ENCODE peak calls at places on chromosome 21, in six cellular contexts. Y is HepG2, S is GM12892, G is K562, N is SK-N-SH, D is H1. K is an unnamed sample.

GRCh38 chr21:38443110-38443509 is 55.2 kb downstream of the ERG start:
- DNase-seq in Y (no peak), S (no peak), G (no peak), N (no peak), D (no peak), K (no peak)

GRCh38 chr21:37552496-37553399 is 186.2 kb downstream of the DYRK1A start:
- DNase-seq in Y (no peak), S (no peak), G (no peak), N (no peak), D (no peak), K (no peak)

GRCh38 chr21:45364464-45365185 is 40.3 kb upstream of the COL18A1 start:
- DNase-seq in Y (no peak), S (no peak), G (no peak), N (no peak), D (no peak), K (no peak)

GRCh38 chr21:44985441-44986401 is 45.9 kb downstream of the SLX9 start:
- DNase-seq in Y (no peak), S (no peak), G (no peak), N (peak; percentile 75), D (no peak), K (no peak)

GRCh38 chr21:36209626-36210171 is 53.1 kb downstream of the DOP1B start:
- DNase-seq in Y (peak; percentile 71), S (peak; percentile 23), G (peak; percentile 72), N (peak; percentile 39), D (peak; percentile 70), K (no peak)

GRCh38 chr21:46122241-46122671 is 24.3 kb downstream of the COL6A2 start:
- DNase-seq in Y (no peak), S (no peak), G (no peak), N (no peak), D (no peak), K (peak; percentile 13)

GRCh38 chr21:42061866-42062542 is 9.1 kb upstream of the UMODL1 start:
- DNase-seq in Y (no peak), S (no peak), G (no peak), N (no peak), D (no peak), K (peak; percentile 42)

GRCh38 chr21:45974073-45975016 is 7.2 kb upstream of the COL6A1 start:
- DNase-seq in Y (no peak), S (peak; percentile 54), G (peak; percentile 42), N (peak; percentile 75), D (peak; percentile 78), K (peak; percentile 32)

GRCh38 chr21:37435120-37435519 is 68.5 kb downstream of the DYRK1A start:
- DNase-seq in Y (no peak), S (no peak), G (peak; percentile 91), N (peak; percentile 70), D (no peak), K (no peak)

GRCh38 chr21:29077651-29078090 is 4.2 kb upstream of the CCT8 start:
- DNase-seq in Y (no peak), S (no peak), G (no peak), N (no peak), D (no peak), K (no peak)

DNA sequence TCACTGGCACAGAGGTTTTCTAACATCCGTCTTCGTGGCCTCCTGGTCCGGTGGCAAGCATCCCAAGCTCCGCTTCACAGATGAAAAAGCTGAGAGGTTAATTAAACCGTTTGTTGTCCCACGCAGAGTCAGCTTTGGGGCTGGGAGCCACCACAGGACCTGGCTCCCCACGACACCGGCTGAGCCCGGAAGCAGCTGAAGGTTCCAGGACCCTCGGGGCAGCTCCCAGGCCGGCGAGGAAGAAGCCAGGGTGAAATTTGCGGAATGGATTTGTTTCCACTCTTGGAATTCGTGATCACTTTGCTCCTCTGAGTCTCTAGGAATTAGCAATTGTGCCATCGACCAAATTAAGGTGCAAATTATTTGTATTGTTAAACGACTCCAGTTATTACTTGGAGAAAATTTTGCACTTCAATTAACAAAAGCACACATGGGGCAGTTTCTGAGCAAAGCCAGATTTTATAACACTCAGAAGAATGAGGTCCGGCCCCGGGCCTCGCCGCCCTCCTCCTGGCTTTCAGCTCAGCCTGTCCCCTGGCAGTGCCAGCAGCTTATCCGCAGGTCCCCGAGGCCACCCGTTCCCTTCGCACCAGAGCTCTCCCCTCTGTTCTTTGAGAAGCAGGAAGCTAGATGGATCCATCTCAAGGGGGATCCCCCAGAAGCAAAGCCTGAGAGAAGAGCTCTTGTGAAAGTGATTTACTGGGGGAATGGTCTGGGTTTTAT is 69.1 kb downstream of the SIK1 start:
- DNase-seq in Y (no peak), S (no peak), G (no peak), N (no peak), D (no peak), K (no peak)
- TF ChIP-seq POLR2AphosphoS5 in Y (no peak), S (no peak), G (no peak), N (no peak), D (no peak), K (no peak)

GRCh38 chr21:32412998-32413504 is 545 bp downstream of the EVA1C start:
- DNase-seq in Y (no peak), S (no peak), G (no peak), N (no peak), D (no peak), K (no peak)
- TF ChIP-seq TAF1 in Y (no peak), S (no peak), G (no peak), N (no peak), D (no peak), K (no peak)

GRCh38 chr21:18832950-18833349 is 429.4 kb upstream of the TMPRSS15 start:
- DNase-seq in Y (no peak), S (no peak), G (peak; percentile 4), N (no peak), D (no peak), K (no peak)
- TF ChIP-seq POLR2AphosphoS5 in Y (no peak), S (no peak), G (no peak), N (no peak), D (no peak), K (no peak)

GRCh38 chr21:21688877-21689276 is 690.7 kb downstream of the NCAM2 start:
- DNase-seq in Y (no peak), S (no peak), G (peak; percentile 23), N (peak; percentile 5), D (peak; percentile 56), K (no peak)

GRCh38 chr21:21690068-21690665 is 692.0 kb downstream of the NCAM2 start:
- DNase-seq in Y (no peak), S (no peak), G (no peak), N (no peak), D (no peak), K (no peak)
- TF ChIP-seq TAF1 in Y (no peak), S (no peak), G (no peak), N (no peak), D (no peak), K (no peak)

DNA sequence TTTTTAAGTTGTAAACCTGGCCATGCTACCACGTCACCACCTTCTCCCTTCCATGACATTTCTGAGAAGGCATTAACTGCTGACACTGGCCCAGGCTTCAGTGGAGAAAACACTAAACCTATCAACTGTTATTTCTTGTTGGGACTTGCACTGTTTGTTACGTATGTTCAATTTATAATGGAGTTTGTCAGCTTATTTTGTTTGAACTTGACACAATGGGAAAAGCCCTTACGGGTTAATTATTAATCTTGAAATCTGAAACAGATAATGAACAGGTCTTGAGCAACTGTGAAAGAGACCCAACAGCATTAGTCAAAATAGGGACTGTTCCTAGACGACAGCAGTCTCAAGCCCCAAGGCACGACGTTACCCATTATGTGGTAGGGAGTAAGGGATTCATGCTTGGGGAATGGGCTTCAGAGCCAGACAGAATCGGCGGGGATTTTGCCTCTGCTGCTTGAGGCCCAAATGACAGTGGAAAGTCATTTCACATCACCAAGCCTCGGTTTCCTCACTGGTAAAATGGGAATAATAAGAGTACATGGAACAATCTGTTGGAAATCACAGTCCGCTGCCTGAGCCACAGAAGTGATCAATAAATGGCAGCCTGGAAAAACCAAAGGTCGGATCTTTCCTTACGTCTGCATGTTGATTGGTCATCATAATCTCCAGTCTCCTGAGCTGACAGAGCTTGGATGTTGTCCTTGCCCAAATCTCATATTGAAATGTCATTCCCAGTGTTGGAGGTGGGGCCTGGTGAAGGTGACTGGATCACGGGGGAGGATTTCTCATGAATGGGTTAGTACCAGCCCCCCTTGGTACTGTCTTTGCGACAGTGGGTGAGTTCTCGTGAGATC is 44.5 kb downstream of the TIAM1 start:
- DNase-seq in Y (peak; percentile 5), S (no peak), G (no peak), N (no peak), D (no peak), K (no peak)
- TF ChIP-seq POLR2AphosphoS5 in Y (no peak), S (no peak), G (no peak), N (no peak), D (no peak), K (no peak)